ENCODE peak calls at places on chromosomes 6 and 20, in four cellular contexts. One of them, this sample, is unnamed.

GRCh38 chr20:3749689-3750639 is 17.5 kb downstream of the HSPA12B start:
- DNase-seq in substantia nigra: no peak
- DNase-seq in ovary: no peak
- DNase-seq in H9: peak
- DNase-seq in this sample: no peak

GRCh38 chr20:47058236-47058635 is 163.6 kb downstream of the EYA2 start:
- DNase-seq in H9: no peak
- DNase-seq in ovary: no peak
- DNase-seq in substantia nigra: no peak
- DNase-seq in this sample: no peak

GRCh38 chr20:63307538-63308217 is 14.7 kb downstream of the COL20A1 start:
- DNase-seq in H9: no peak
- DNase-seq in ovary: no peak
- DNase-seq in substantia nigra: no peak
- DNase-seq in this sample: no peak

GRCh38 chr6:109296971-109297372 is 85.3 kb downstream of the CD164 start:
- DNase-seq in substantia nigra: no peak
- DNase-seq in H9: no peak
- DNase-seq in ovary: no peak
- DNase-seq in this sample: no peak

GRCh38 chr6:1871936-1872335 is 262.2 kb downstream of the FOXC1 start:
- DNase-seq in H9: no peak
- DNase-seq in ovary: no peak
- DNase-seq in substantia nigra: peak
- DNase-seq in this sample: peak

GRCh38 chr20:53087034-53087777 is 115.0 kb downstream of the TSHZ2 start:
- DNase-seq in substantia nigra: no peak
- DNase-seq in H9: no peak
- DNase-seq in ovary: no peak
- DNase-seq in this sample: peak

GRCh38 chr6:10759312-10759839 is 11.8 kb downstream of the TMEM14B start:
- DNase-seq in H9: no peak
- DNase-seq in ovary: no peak
- DNase-seq in substantia nigra: no peak
- DNase-seq in this sample: no peak

GRCh38 chr6:137013031-137013430 is 31.7 kb downstream of the IL20RA start:
- DNase-seq in ovary: no peak
- DNase-seq in H9: no peak
- DNase-seq in substantia nigra: no peak
- DNase-seq in this sample: no peak

GRCh38 chr20:5928063-5928462 is 22.3 kb downstream of the TRMT6 start:
- DNase-seq in ovary: no peak
- DNase-seq in substantia nigra: no peak
- DNase-seq in H9: no peak
- DNase-seq in this sample: no peak

GRCh38 chr6:35140991-35141720 is at the start of gene TCP11:
- DNase-seq in H9: peak
- DNase-seq in ovary: peak
- DNase-seq in substantia nigra: no peak
- DNase-seq in this sample: peak

GRCh38 chr6:143673638-143674037 is 4.1 kb upstream of the PHACTR2 start:
- DNase-seq in substantia nigra: no peak
- DNase-seq in H9: no peak
- DNase-seq in ovary: no peak
- DNase-seq in this sample: no peak

GRCh38 chr20:31675828-31676533 is 38.3 kb downstream of the COX4I2 start:
- DNase-seq in ovary: peak
- DNase-seq in H9: no peak
- DNase-seq in substantia nigra: no peak
- DNase-seq in this sample: no peak

DNA sequence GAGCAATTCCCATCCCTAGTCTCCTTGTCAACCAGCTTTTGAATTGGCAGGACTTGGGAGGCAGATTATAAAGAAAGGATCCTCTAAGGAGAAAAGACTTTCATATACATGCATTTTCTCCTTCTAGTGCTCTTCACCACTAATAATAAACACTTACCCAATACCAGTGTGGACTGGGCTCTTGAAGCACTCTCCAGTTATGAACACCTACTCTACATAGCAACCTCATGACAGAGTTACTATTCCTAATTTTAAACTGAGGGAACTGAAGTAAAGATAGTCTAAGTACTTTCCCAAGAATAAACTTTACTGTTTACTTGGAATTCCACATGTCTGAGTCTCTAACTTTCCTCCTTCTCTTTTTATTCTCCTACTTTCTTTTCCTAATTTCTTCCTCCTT is 4.8 kb downstream of the COL9A1 start:
- DNase-seq in substantia nigra: no peak
- DNase-seq in H9: no peak
- DNase-seq in ovary: no peak
- DNase-seq in this sample: no peak
- H3K27ac ChIP-seq in substantia nigra: no peak
- H3K27ac ChIP-seq in H9: no peak
- H3K27ac ChIP-seq in ovary: no peak
- H3K27ac ChIP-seq in this sample: no peak

GRCh38 chr6:13522639-13523038 is 35.2 kb upstream of the GFOD1 start:
- DNase-seq in substantia nigra: no peak
- DNase-seq in H9: no peak
- DNase-seq in ovary: no peak
- DNase-seq in this sample: no peak
- H3K27ac ChIP-seq in substantia nigra: no peak
- H3K27ac ChIP-seq in H9: no peak
- H3K27ac ChIP-seq in ovary: no peak
- H3K27ac ChIP-seq in this sample: no peak

DNA sequence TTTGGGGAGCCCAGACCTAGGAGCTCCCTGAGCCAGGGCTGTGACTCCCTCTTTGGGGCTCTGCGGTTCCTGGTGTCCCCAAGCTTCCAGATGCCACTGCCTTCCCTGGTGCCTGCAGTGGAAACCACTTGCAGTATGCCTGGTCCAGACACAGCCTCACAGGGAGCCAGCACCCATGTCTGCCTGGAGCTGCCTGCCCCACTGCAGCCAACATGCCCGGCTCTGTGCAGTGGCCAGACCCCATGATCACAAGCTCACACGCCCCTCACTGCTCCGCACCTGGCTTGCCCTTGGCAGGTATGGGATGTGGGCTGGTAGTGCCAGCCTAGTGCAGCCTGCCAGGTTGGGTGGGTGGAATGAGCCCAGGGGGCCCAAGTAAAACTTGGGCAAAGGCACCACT is 644.8 kb downstream of the HTR1B start:
- DNase-seq in ovary: no peak
- DNase-seq in substantia nigra: no peak
- DNase-seq in H9: no peak
- DNase-seq in this sample: peak
- H3K27ac ChIP-seq in ovary: no peak
- H3K27ac ChIP-seq in substantia nigra: no peak
- H3K27ac ChIP-seq in H9: no peak
- H3K27ac ChIP-seq in this sample: no peak

GRCh38 chr20:50806126-50806768 is 11.4 kb downstream of the BCAS4 start:
- DNase-seq in substantia nigra: no peak
- DNase-seq in ovary: no peak
- DNase-seq in H9: no peak
- DNase-seq in this sample: no peak
- H3K27ac ChIP-seq in substantia nigra: no peak
- H3K27ac ChIP-seq in ovary: no peak
- H3K27ac ChIP-seq in H9: no peak
- H3K27ac ChIP-seq in this sample: no peak

DNA sequence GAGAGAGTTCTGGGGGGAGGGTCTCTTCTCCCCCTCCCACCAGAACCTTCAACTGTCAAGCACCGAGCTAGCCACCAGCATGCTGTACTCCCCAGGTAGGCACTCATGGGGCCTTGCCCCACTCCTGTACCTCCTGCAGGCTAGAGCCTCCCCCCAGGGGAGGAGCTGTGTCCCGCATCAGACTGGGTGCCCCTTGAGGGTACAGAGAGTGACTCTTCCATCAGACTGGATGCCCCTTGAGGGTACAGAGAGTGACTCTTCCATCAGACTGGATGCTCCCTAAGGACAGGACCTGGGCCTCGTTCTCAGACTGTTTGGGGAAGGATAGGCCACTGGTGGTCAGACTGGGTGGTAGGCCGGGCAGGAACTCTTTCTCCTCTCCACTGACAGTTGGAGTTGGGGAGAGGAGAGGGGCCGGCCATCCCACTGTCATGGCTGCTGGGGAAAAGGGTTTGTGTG is at the start of gene CAPN11:
- DNase-seq in ovary: no peak
- DNase-seq in substantia nigra: no peak
- DNase-seq in H9: no peak
- DNase-seq in this sample: no peak
- H3K27ac ChIP-seq in ovary: no peak
- H3K27ac ChIP-seq in substantia nigra: no peak
- H3K27ac ChIP-seq in H9: no peak
- H3K27ac ChIP-seq in this sample: no peak

GRCh38 chr6:150880336-150880735 is 14.8 kb downstream of the MTHFD1L start:
- DNase-seq in substantia nigra: no peak
- DNase-seq in H9: no peak
- DNase-seq in ovary: no peak
- DNase-seq in this sample: no peak

GRCh38 chr6:150887978-150888563 is 22.6 kb downstream of the MTHFD1L start:
- DNase-seq in H9: no peak
- DNase-seq in substantia nigra: no peak
- DNase-seq in ovary: no peak
- DNase-seq in this sample: no peak

GRCh38 chr6:150881911-150882481 is 16.5 kb downstream of the MTHFD1L start:
- DNase-seq in substantia nigra: peak
- DNase-seq in ovary: peak
- DNase-seq in H9: no peak
- DNase-seq in this sample: peak

GRCh38 chr6:150886155-150886554 is 20.7 kb downstream of the MTHFD1L start:
- DNase-seq in H9: no peak
- DNase-seq in ovary: no peak
- DNase-seq in substantia nigra: no peak
- DNase-seq in this sample: peak

GRCh38 chr6:150883521-150883920 is 18.0 kb downstream of the MTHFD1L start:
- DNase-seq in H9: no peak
- DNase-seq in substantia nigra: no peak
- DNase-seq in ovary: no peak
- DNase-seq in this sample: no peak
- H3K27ac ChIP-seq in H9: no peak
- H3K27ac ChIP-seq in substantia nigra: no peak
- H3K27ac ChIP-seq in ovary: no peak
- H3K27ac ChIP-seq in this sample: peak

This sample was measured in tibial artery.